ENCODE peak calls at places on chromosomes 7 and 10, in eight cellular contexts. I, S, U, C, H, W, Q and Z are unnamed samples.

GRCh38 chr10:43861966-43862751 is 213.5 kb upstream of the ZNF32 start:
- DNase-seq in I (no peak), S (peak; percentile 57), U (no peak), C (peak; percentile 96), H (no peak), W (no peak), Q (no peak), Z (no peak)

GRCh38 chr10:95478935-95479334 is 82.2 kb downstream of the SORBS1 start:
- DNase-seq in I (no peak), S (no peak), U (no peak), C (no peak), H (no peak), W (no peak), Q (no peak), Z (no peak)

GRCh38 chr7:133180717-133181116 is 72.2 kb upstream of the EXOC4 start:
- DNase-seq in I (no peak), S (no peak), U (no peak), C (no peak), H (no peak), W (no peak), Q (no peak), Z (no peak)

GRCh38 chr10:1610986-1611770 is 126.1 kb downstream of the ADARB2 start:
- DNase-seq in I (no peak), S (no peak), U (peak; percentile 4), C (no peak), H (peak; percentile 39), W (no peak), Q (no peak), Z (no peak)

GRCh38 chr7:158368449-158368848 is 219.2 kb downstream of the PTPRN2 start:
- DNase-seq in I (no peak), S (no peak), U (no peak), C (no peak), H (no peak), W (no peak), Q (no peak), Z (no peak)

GRCh38 chr10:117442944-117443676 is 67.9 kb upstream of the PDZD8 start:
- DNase-seq in I (peak; percentile 72), S (peak; percentile 59), U (peak; percentile 89), C (peak; percentile 32), H (peak; percentile 94), W (peak; percentile 16), Q (peak; percentile 78), Z (peak; percentile 85)

GRCh38 chr7:30844483-30844874 is 67.2 kb upstream of the AQP1 start:
- DNase-seq in I (no peak), S (no peak), U (no peak), C (no peak), H (no peak), W (no peak), Q (no peak), Z (no peak)

GRCh38 chr10:3754727-3755439 is 30.1 kb downstream of the KLF6 start:
- DNase-seq in I (peak; percentile 22), S (peak; percentile 86), U (peak; percentile 18), C (peak; percentile 96), H (peak; percentile 39), W (no peak), Q (peak; percentile 99), Z (no peak)

GRCh38 chr7:50970092-50970491 is 187.4 kb upstream of the GRB10 start:
- DNase-seq in I (no peak), S (no peak), U (peak; percentile 59), C (no peak), H (no peak), W (no peak), Q (no peak), Z (no peak)

GRCh38 chr7:146961617-146962016 is 845.0 kb downstream of the CNTNAP2 start:
- DNase-seq in I (no peak), S (peak; percentile 57), U (no peak), C (no peak), H (no peak), W (no peak), Q (peak; percentile 1), Z (no peak)

GRCh38 chr10:72025400-72025799 is 61.2 kb downstream of the CHST3 start:
- DNase-seq in I (no peak), S (no peak), U (no peak), C (no peak), H (no peak), W (no peak), Q (no peak), Z (no peak)

GRCh38 chr7:20558963-20559716 is 56.3 kb upstream of the ABCB5 start:
- DNase-seq in I (no peak), S (no peak), U (peak; percentile 35), C (no peak), H (no peak), W (no peak), Q (no peak), Z (no peak)

GRCh38 chr10:86071758-86072157 is 294.8 kb downstream of the GRID1 start:
- DNase-seq in I (no peak), S (no peak), U (no peak), C (no peak), H (peak; percentile 33), W (no peak), Q (no peak), Z (no peak)

GRCh38 chr7:4663239-4663638 is 18.9 kb upstream of the FOXK1 start:
- DNase-seq in I (no peak), S (no peak), U (no peak), C (no peak), H (no peak), W (no peak), Q (no peak), Z (no peak)

GRCh38 chr10:69663548-69663947 is 33.5 kb downstream of the FAM241B start:
- DNase-seq in I (peak; percentile 42), S (no peak), U (peak; percentile 73), C (no peak), H (peak; percentile 88), W (no peak), Q (no peak), Z (no peak)

GRCh38 chr10:9858816-9859215 is 1158.9 kb upstream of the CELF2 start:
- DNase-seq in I (no peak), S (no peak), U (no peak), C (peak; percentile 11), H (no peak), W (no peak), Q (no peak), Z (no peak)

DNA sequence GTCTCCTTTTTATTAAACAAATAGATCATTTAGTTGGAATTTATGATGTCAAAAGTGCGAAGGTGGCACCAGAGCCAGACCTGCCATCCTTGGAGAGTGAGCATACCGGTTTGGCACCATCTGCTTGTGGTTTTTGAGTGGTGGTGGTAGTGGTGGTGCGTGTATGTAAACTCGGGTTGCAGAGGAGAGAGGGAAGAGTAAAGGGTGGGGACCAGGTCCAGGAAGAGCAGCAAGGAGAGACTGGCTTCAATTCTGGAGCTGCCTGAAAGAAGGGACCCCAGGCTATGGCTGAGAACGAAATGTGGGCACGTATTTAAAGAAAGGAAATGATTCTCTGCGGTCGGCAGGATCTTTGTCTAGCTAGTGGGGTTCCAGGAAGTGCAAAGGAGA is 547 bp upstream of the GOLGA7B start:
- DNase-seq in I (no peak), S (peak; percentile 69), U (no peak), C (no peak), H (peak; percentile 38), W (no peak), Q (peak; percentile 75), Z (peak; percentile 39)
- H3K9ac ChIP-seq in I (no peak overlapping the region), S (peak overlapping the region; percentile 44), U (no peak overlapping the region), C (no peak overlapping the region), H (no peak overlapping the region), W (no peak overlapping the region), Q (no peak overlapping the region), Z (no peak overlapping the region)

DNA sequence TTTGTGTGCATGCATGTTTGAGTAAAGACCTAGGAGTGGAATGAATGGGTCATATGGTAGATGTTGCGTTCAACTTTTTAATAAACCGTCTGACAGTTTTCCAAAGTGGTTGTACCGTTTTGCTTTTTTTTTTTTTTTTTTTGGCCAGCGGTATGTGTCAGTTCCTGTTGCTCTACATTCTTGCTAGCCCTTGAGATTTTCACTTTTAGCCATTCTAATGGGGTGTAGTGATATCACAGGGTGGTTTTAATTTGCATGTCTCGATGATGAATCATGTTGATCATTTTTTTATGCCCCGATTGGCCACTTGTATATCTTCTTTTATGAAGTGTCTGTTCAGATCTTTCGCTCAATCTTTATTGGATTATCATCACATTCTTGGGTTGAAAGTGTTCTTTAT is 320.7 kb downstream of the CAMK1D start:
- DNase-seq in I (no peak), S (no peak), U (no peak), C (no peak), H (no peak), W (no peak), Q (no peak), Z (no peak)
- H3K4me1 ChIP-seq in I (no peaks in the 10 kb centered on the region), S (no peaks in the 10 kb centered on the region), U (no peaks in the 10 kb centered on the region), C (no peaks in the 10 kb centered on the region), H (no peaks in the 10 kb centered on the region), W (no peaks in the 10 kb centered on the region), Q (no peaks in the 10 kb centered on the region), Z (no peaks in the 10 kb centered on the region)

GRCh38 chr10:98090822-98091221 is 43.6 kb upstream of the R3HCC1L start:
- DNase-seq in I (no peak), S (no peak), U (no peak), C (no peak), H (no peak), W (no peak), Q (no peak), Z (no peak)

GRCh38 chr10:98087309-98087708 is 47.1 kb upstream of the R3HCC1L start:
- DNase-seq in I (no peak), S (no peak), U (no peak), C (peak; percentile 5), H (no peak), W (no peak), Q (no peak), Z (no peak)

GRCh38 chr10:98085238-98085637 is 49.2 kb upstream of the R3HCC1L start:
- DNase-seq in I (no peak), S (no peak), U (no peak), C (no peak), H (no peak), W (no peak), Q (no peak), Z (no peak)

GRCh38 chr10:98088186-98088971 is 46.1 kb upstream of the R3HCC1L start:
- DNase-seq in I (no peak), S (no peak), U (no peak), C (no peak), H (no peak), W (no peak), Q (no peak), Z (no peak)
- H3K9ac ChIP-seq in I (no peak overlapping the region), S (no peak overlapping the region), U (no peak overlapping the region), C (no peak overlapping the region), H (no peak overlapping the region), W (no peak overlapping the region), Q (no peak overlapping the region), Z (no peak overlapping the region)

DNA sequence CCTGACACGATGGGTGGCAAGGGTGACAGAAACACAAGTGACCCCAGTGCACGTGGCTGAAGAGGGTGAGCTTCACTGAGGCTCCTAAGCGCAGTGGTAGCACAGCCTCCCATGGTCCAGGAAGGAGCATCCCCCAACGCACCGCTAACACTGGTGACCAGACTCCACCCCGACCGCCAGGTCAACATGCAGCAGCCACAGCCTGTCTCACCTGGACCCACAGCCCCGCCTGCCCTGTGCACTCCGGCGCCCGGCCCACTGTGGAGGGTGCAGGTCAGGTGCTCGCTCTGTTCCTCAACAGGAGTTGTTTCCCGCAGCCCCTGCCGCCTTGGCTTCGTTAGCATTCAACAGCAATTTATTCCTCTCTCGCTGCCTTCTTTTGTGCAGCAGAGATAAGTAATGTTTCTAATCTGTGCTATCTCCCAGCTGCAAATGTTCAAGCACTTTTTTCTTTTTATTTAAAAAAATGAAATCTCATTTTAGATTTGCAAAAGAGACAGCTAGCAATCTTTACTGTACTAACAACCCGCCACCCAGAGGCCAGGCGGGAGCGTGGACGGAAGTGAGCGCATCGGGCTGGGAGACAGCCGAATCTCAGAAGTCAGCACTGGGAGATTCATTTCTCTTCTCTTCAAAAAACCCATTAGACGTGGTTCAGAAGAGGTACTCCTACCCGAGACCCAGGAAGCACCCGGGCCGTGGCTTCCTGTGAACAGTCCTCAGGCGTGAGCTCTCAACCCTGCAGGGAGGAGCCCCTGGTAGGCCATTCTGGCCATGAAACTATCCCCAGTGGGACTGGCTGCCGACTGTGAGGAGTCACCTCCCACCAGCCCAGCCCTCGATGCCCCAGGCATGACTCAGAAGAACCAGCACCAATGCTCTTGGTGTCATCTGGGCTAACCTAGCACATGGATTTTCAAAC is 133.4 kb downstream of the MAD1L1 start:
- DNase-seq in I (peak; percentile 55), S (no peak), U (no peak), C (peak; percentile 44), H (no peak), W (no peak), Q (no peak), Z (no peak)
- H3K4me1 ChIP-seq in I (peaks cover 77% of the 10 kb centered on the region), S (no peaks in the 10 kb centered on the region), U (no peaks in the 10 kb centered on the region), C (peaks cover 14% of the 10 kb centered on the region), H (no peaks in the 10 kb centered on the region), W (peaks cover 21% of the 10 kb centered on the region), Q (peaks cover 4% of the 10 kb centered on the region), Z (no peaks in the 10 kb centered on the region)